ENCODE peak calls at places on chromosomes 7 and 10, in six cellular contexts. One of them, this sample, is unnamed.

GRCh38 chr7:137462074-137462715 is 118.7 kb upstream of the PTN start:
- DNase-seq in NCI-H1417: no peak
- DNase-seq in neuronal stem cell: no peak
- DNase-seq in natural killer cell treated with Interleukin-12 subunit alpha and Interleukin-12 subunit beta and Interleukin-15 and Interleukin-18, amount 100 ng/mL, for 72 hours: no peak
- DNase-seq in neural progenitor cell: no peak
- DNase-seq in HT-29: no peak
- DNase-seq in this sample: peak

GRCh38 chr7:8214162-8214897 is 47.6 kb downstream of the ICA1 start:
- DNase-seq in NCI-H1417: peak
- DNase-seq in neuronal stem cell: no peak
- DNase-seq in natural killer cell treated with Interleukin-12 subunit alpha and Interleukin-12 subunit beta and Interleukin-15 and Interleukin-18, amount 100 ng/mL, for 72 hours: no peak
- DNase-seq in neural progenitor cell: no peak
- DNase-seq in HT-29: no peak
- DNase-seq in this sample: peak

GRCh38 chr7:359776-360361 is 69.9 kb downstream of the FOXL3 start:
- DNase-seq in NCI-H1417: no peak
- DNase-seq in neuronal stem cell: no peak
- DNase-seq in natural killer cell treated with Interleukin-12 subunit alpha and Interleukin-12 subunit beta and Interleukin-15 and Interleukin-18, amount 100 ng/mL, for 72 hours: no peak
- DNase-seq in neural progenitor cell: no peak
- DNase-seq in HT-29: no peak
- DNase-seq in this sample: no peak

GRCh38 chr10:112151640-112152039 is 31.9 kb downstream of the GPAM start:
- DNase-seq in NCI-H1417: no peak
- DNase-seq in neuronal stem cell: no peak
- DNase-seq in natural killer cell treated with Interleukin-12 subunit alpha and Interleukin-12 subunit beta and Interleukin-15 and Interleukin-18, amount 100 ng/mL, for 72 hours: no peak
- DNase-seq in neural progenitor cell: no peak
- DNase-seq in HT-29: no peak
- DNase-seq in this sample: no peak

GRCh38 chr7:149021725-149022062 is 6.6 kb downstream of the PDIA4 start:
- DNase-seq in NCI-H1417: no peak
- DNase-seq in neuronal stem cell: no peak
- DNase-seq in natural killer cell treated with Interleukin-12 subunit alpha and Interleukin-12 subunit beta and Interleukin-15 and Interleukin-18, amount 100 ng/mL, for 72 hours: no peak
- DNase-seq in neural progenitor cell: no peak
- DNase-seq in HT-29: no peak
- DNase-seq in this sample: no peak

GRCh38 chr10:104327745-104328635 is 10.3 kb downstream of the ITPRIP start:
- DNase-seq in NCI-H1417: peak
- DNase-seq in neuronal stem cell: no peak
- DNase-seq in natural killer cell treated with Interleukin-12 subunit alpha and Interleukin-12 subunit beta and Interleukin-15 and Interleukin-18, amount 100 ng/mL, for 72 hours: no peak
- DNase-seq in neural progenitor cell: peak
- DNase-seq in HT-29: no peak
- DNase-seq in this sample: peak

GRCh38 chr7:66452165-66452564 is 176.5 kb upstream of the KCTD7 start:
- DNase-seq in NCI-H1417: no peak
- DNase-seq in neuronal stem cell: no peak
- DNase-seq in natural killer cell treated with Interleukin-12 subunit alpha and Interleukin-12 subunit beta and Interleukin-15 and Interleukin-18, amount 100 ng/mL, for 72 hours: no peak
- DNase-seq in neural progenitor cell: no peak
- DNase-seq in HT-29: no peak
- DNase-seq in this sample: no peak

GRCh38 chr10:60990663-60991062 is 46.7 kb upstream of the RHOBTB1 start:
- DNase-seq in NCI-H1417: no peak
- DNase-seq in neuronal stem cell: no peak
- DNase-seq in natural killer cell treated with Interleukin-12 subunit alpha and Interleukin-12 subunit beta and Interleukin-15 and Interleukin-18, amount 100 ng/mL, for 72 hours: no peak
- DNase-seq in neural progenitor cell: no peak
- DNase-seq in HT-29: no peak
- DNase-seq in this sample: no peak

GRCh38 chr10:71860243-71861029 is 9.4 kb upstream of the PSAP start:
- DNase-seq in NCI-H1417: peak
- DNase-seq in neuronal stem cell: no peak
- DNase-seq in natural killer cell treated with Interleukin-12 subunit alpha and Interleukin-12 subunit beta and Interleukin-15 and Interleukin-18, amount 100 ng/mL, for 72 hours: peak
- DNase-seq in neural progenitor cell: peak
- DNase-seq in HT-29: peak
- DNase-seq in this sample: peak

GRCh38 chr10:50963063-50963462 is 77.6 kb upstream of the A1CF start:
- DNase-seq in NCI-H1417: no peak
- DNase-seq in neuronal stem cell: no peak
- DNase-seq in natural killer cell treated with Interleukin-12 subunit alpha and Interleukin-12 subunit beta and Interleukin-15 and Interleukin-18, amount 100 ng/mL, for 72 hours: no peak
- DNase-seq in neural progenitor cell: no peak
- DNase-seq in HT-29: no peak
- DNase-seq in this sample: no peak

GRCh38 chr7:79403451-79403850 is 50.0 kb downstream of the MAGI2 start:
- DNase-seq in NCI-H1417: no peak
- DNase-seq in neuronal stem cell: no peak
- DNase-seq in natural killer cell treated with Interleukin-12 subunit alpha and Interleukin-12 subunit beta and Interleukin-15 and Interleukin-18, amount 100 ng/mL, for 72 hours: no peak
- DNase-seq in neural progenitor cell: no peak
- DNase-seq in HT-29: no peak
- DNase-seq in this sample: no peak

GRCh38 chr10:34780818-34781380 is 34.2 kb downstream of the PARD3 start:
- DNase-seq in NCI-H1417: peak
- DNase-seq in neuronal stem cell: no peak
- DNase-seq in natural killer cell treated with Interleukin-12 subunit alpha and Interleukin-12 subunit beta and Interleukin-15 and Interleukin-18, amount 100 ng/mL, for 72 hours: no peak
- DNase-seq in neural progenitor cell: peak
- DNase-seq in HT-29: no peak
- DNase-seq in this sample: peak

This sample was measured in EL.